ENCODE peak calls at places on chromosomes 5 and 9, in nine cellular contexts. M is stomach, A is H1, L is IMR-90, E is transverse colon, P is HCT116, O is breast epithelium, S is uterus, F is heart left ventricle. Y is an unnamed sample.
A peak's percentile ranks its signal among the peaks of the same experiment; 100 is the strongest.

GRCh38 chr5:134451618-134452505 is 40.2 kb upstream of the CDKN2AIPNL start:
- DNase-seq in P (no peak), F (no peak), O (no peak), M (peak; percentile 47), L (peak; percentile 86), E (peak; percentile 55), S (peak; percentile 67), A (no peak), Y (peak; percentile 78)

GRCh38 chr5:1537166-1538154 is 13.7 kb upstream of the LPCAT1 start:
- DNase-seq in F (peak; percentile 12), E (no peak), P (no peak), L (no peak), O (peak; percentile 19), M (no peak), S (peak; percentile 6), A (peak; percentile 38), Y (peak; percentile 32)

GRCh38 chr5:149212203-149212951 is 59.3 kb upstream of the AFAP1L1 start:
- DNase-seq in E (no peak), O (no peak), S (no peak), F (no peak), L (peak; percentile 100), M (no peak), P (no peak), A (no peak), Y (no peak)

GRCh38 chr9:79611091-79611614 is 39.4 kb downstream of the TLE4 start:
- DNase-seq in M (no peak), P (no peak), L (peak; percentile 96), F (no peak), O (no peak), A (no peak), E (no peak), S (no peak), Y (no peak)

GRCh38 chr5:112574566-112574965 is 155.5 kb upstream of the EPB41L4A start:
- DNase-seq in S (no peak), O (no peak), F (no peak), E (no peak), M (no peak), P (no peak), L (no peak), A (no peak), Y (no peak)

GRCh38 chr5:158553946-158554336 is 545.8 kb downstream of the EBF1 start:
- DNase-seq in O (no peak), F (no peak), M (no peak), A (no peak), S (peak; percentile 17), L (no peak), P (no peak), E (no peak), Y (no peak)

GRCh38 chr9:93130861-93131481 is 3.1 kb downstream of the NINJ1 start:
- DNase-seq in E (peak; percentile 44), F (peak; percentile 63), A (no peak), P (no peak), M (no peak), S (no peak), L (no peak), O (no peak), Y (peak; percentile 86)

GRCh38 chr5:139638090-139638735 is 9.9 kb upstream of the CXXC5 start:
- DNase-seq in A (peak; percentile 69), O (no peak), F (peak; percentile 84), M (peak; percentile 86), S (peak; percentile 73), E (peak; percentile 84), P (no peak), L (peak; percentile 66), Y (peak; percentile 92)

GRCh38 chr9:20395671-20396070 is 226.6 kb downstream of the MLLT3 start:
- DNase-seq in E (no peak), S (no peak), L (no peak), P (no peak), M (no peak), F (no peak), O (no peak), A (no peak), Y (no peak)

GRCh38 chr5:126527892-126528291 is 67.1 kb downstream of the ALDH7A1 start:
- DNase-seq in A (no peak), E (no peak), P (no peak), L (peak; percentile 98), O (no peak), M (no peak), F (no peak), S (no peak), Y (no peak)

GRCh38 chr5:71483355-71483754 is 27.9 kb downstream of the BDP1 start:
- DNase-seq in F (no peak), P (peak; percentile 67), M (no peak), E (no peak), O (no peak), S (no peak), A (no peak), L (peak; percentile 92), Y (no peak)

GRCh38 chr5:61697811-61698587 is 365.9 kb downstream of the ZSWIM6 start:
- DNase-seq in F (no peak), E (no peak), O (no peak), M (no peak), S (no peak), L (no peak), A (no peak), P (no peak), Y (no peak)

GRCh38 chr5:124263172-124263571 is 483.3 kb downstream of the ZNF608 start:
- DNase-seq in M (no peak), A (no peak), P (no peak), O (no peak), S (no peak), L (no peak), E (no peak), F (no peak), Y (no peak)

GRCh38 chr9:81108391-81108790 is 581.0 kb downstream of the TLE1 start:
- DNase-seq in S (no peak), L (peak; percentile 46), F (no peak), M (no peak), P (no peak), O (no peak), E (no peak), A (no peak), Y (no peak)

GRCh38 chr5:142697356-142697807 is 11.5 kb upstream of the FGF1 start:
- DNase-seq in F (peak; percentile 59), A (no peak), O (no peak), P (no peak), M (no peak), S (peak; percentile 73), L (peak; percentile 49), E (no peak), Y (peak; percentile 88)

GRCh38 chr9:86795047-86795437 is 152.3 kb downstream of the GAS1 start:
- DNase-seq in M (no peak), P (no peak), E (no peak), A (no peak), O (no peak), F (no peak), S (peak; percentile 54), L (no peak), Y (no peak)

GRCh38 chr5:130514984-130515690 is 610.9 kb downstream of the CHSY3 start:
- DNase-seq in M (no peak), P (peak; percentile 74), F (no peak), S (no peak), L (peak; percentile 6), E (no peak), O (no peak), A (no peak), Y (no peak)

GRCh38 chr9:135224921-135225541 is 137.6 kb downstream of the OLFM1 start:
- DNase-seq in S (no peak), P (no peak), M (no peak), F (no peak), L (no peak), E (no peak), O (no peak), A (no peak), Y (peak; percentile 44)

GRCh38 chr5:37840036-37840909 is at the start of gene GDNF:
- DNase-seq in S (peak; percentile 36), A (peak; percentile 76), O (no peak), L (peak; percentile 77), E (peak; percentile 43), M (peak; percentile 34), F (no peak), P (no peak), Y (peak; percentile 91)
- TF ChIP-seq POLR2A in S (no peak), A (no peak), O (no peak), L (peak; percentile 88), E (peak; percentile 74), M (no peak), F (no peak), P (no peak), Y (peak; percentile 81)

GRCh38 chr9:16716631-16717030 is 153.8 kb downstream of the BNC2 start:
- DNase-seq in A (no peak), E (no peak), L (no peak), O (no peak), S (no peak), F (no peak), M (no peak), P (no peak), Y (no peak)
- H3K4me1 ChIP-seq in A (peaks cover 42% of the 10 kb centered on the region), E (no peaks in the 10 kb centered on the region), L (peaks cover 14% of the 10 kb centered on the region), O (no peaks in the 10 kb centered on the region), S (peaks cover 3% of the 10 kb centered on the region), F (no peaks in the 10 kb centered on the region), M (no peaks in the 10 kb centered on the region), P (no peaks in the 10 kb centered on the region), Y (peaks cover 55% of the 10 kb centered on the region)

GRCh38 chr9:131503626-131504465 is 1.1 kb downstream of the POMT1 start:
- DNase-seq in O (no peak), A (peak; percentile 63), P (no peak), M (no peak), S (no peak), L (peak; percentile 49), F (no peak), E (peak; percentile 18), Y (no peak)

GRCh38 chr9:131500939-131501541 is 1.7 kb upstream of the POMT1 start:
- DNase-seq in L (peak; percentile 81), M (no peak), A (no peak), O (no peak), P (no peak), S (no peak), F (no peak), E (no peak), Y (no peak)

GRCh38 chr9:131505012-131505411 is 2.3 kb downstream of the POMT1 start:
- DNase-seq in M (no peak), O (no peak), L (no peak), S (no peak), A (no peak), E (no peak), F (no peak), P (no peak), Y (no peak)

GRCh38 chr9:131500377-131500776 is 2.3 kb upstream of the POMT1 start:
- DNase-seq in P (no peak), F (no peak), L (no peak), S (no peak), O (no peak), A (no peak), M (no peak), E (peak; percentile 21), Y (no peak)

GRCh38 chr9:131502781-131503625 is at the start of gene POMT1:
- DNase-seq in M (peak; percentile 89), O (peak; percentile 79), E (peak; percentile 91), F (peak; percentile 90), L (peak; percentile 73), S (peak; percentile 87), P (peak; percentile 18), A (peak; percentile 93), Y (peak; percentile 93)
- TF ChIP-seq POLR2A in M (no peak), O (no peak), E (peak; percentile 48), F (peak; percentile 67), L (no peak), S (peak; percentile 51), P (peak; percentile 26), A (peak; percentile 42), Y (peak; percentile 26)

DNA sequence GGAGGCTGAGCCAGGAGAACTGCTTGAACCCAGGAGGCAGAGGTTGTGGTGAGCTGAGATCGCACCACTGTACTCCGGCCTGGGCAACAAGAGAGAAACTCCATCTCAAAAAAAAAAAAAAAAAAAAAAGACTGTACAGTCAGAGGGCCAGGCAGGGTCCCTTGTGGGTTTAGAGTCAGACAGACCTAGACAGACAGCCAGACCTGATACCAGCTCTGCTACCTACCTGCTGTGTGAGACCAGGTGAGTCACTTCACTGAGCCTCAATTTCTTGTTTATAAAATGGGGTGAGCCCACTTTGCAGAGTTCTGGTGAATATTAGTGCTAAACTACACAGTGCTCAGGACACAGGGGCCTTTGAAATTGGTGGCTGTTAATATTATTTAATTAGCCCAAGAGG is 19.7 kb downstream of the TRIM14 start:
- DNase-seq in S (no peak), M (no peak), O (no peak), F (no peak), E (peak; percentile 1), A (no peak), L (no peak), P (no peak), Y (no peak)
- H3K4me1 ChIP-seq in S (no peaks in the 10 kb centered on the region), M (no peaks in the 10 kb centered on the region), O (no peaks in the 10 kb centered on the region), F (no peaks in the 10 kb centered on the region), E (peaks cover 15% of the 10 kb centered on the region), A (peaks cover 5% of the 10 kb centered on the region), L (no peaks in the 10 kb centered on the region), P (no peaks in the 10 kb centered on the region), Y (no peaks in the 10 kb centered on the region)